ENCODE peak calls at places on chromosomes 7 and 10, in six cellular contexts. S is lower lobe of right lung, W is GM12864, R is choroid plexus epithelial cell, U is upper lobe of left lung, I is AG04450. M is an unnamed sample.

GRCh38 chr10:113879691-113880090 is 25.2 kb downstream of the NHLRC2 start:
- DNase-seq in S (no peak), W (no peak), R (no peak), U (no peak), I (no peak), M (peak; percentile 22)

GRCh38 chr10:97640868-97641811 is 669 bp downstream of the PI4K2A start:
- DNase-seq in S (peak; percentile 67), W (no peak), R (peak; percentile 52), U (peak; percentile 37), I (peak; percentile 24), M (peak; percentile 51)

GRCh38 chr10:89465196-89465595 is 50.8 kb downstream of the IFIT5 start:
- DNase-seq in S (no peak), W (no peak), R (peak; percentile 52), U (no peak), I (no peak), M (no peak)

GRCh38 chr7:80905334-80905733 is 13.5 kb downstream of the SEMA3C start:
- DNase-seq in S (no peak), W (no peak), R (no peak), U (no peak), I (no peak), M (no peak)

GRCh38 chr10:22294694-22295093 is 21.5 kb upstream of the COMMD3 start:
- DNase-seq in S (no peak), W (no peak), R (no peak), U (no peak), I (no peak), M (no peak)

GRCh38 chr10:83539528-83540308 is 599.6 kb upstream of the GHITM start:
- DNase-seq in S (no peak), W (no peak), R (peak; percentile 16), U (no peak), I (no peak), M (no peak)

GRCh38 chr7:636396-636795 is 90.1 kb upstream of the DNAAF5 start:
- DNase-seq in S (no peak), W (no peak), R (peak; percentile 38), U (no peak), I (no peak), M (peak; percentile 56)

GRCh38 chr10:43401627-43402026 is 7.4 kb downstream of the HNRNPF start:
- DNase-seq in S (no peak), W (no peak), R (no peak), U (no peak), I (no peak), M (no peak)

GRCh38 chr10:117994771-117995170 is 52.0 kb downstream of the RAB11FIP2 start:
- DNase-seq in S (no peak), W (no peak), R (no peak), U (no peak), I (no peak), M (no peak)

GRCh38 chr10:31458974-31459373 is 140.0 kb downstream of the ZEB1 start:
- DNase-seq in S (no peak), W (no peak), R (no peak), U (no peak), I (no peak), M (no peak)

GRCh38 chr7:102306916-102307677 is 20.4 kb downstream of the SH2B2 start:
- DNase-seq in S (peak; percentile 85), W (peak; percentile 93), R (peak; percentile 66), U (peak; percentile 63), I (peak; percentile 21), M (peak; percentile 79)

GRCh38 chr10:47366731-47367460 is 17.2 kb downstream of the ZNF488 start:
- DNase-seq in S (no peak), W (no peak), R (no peak), U (no peak), I (no peak), M (no peak)

GRCh38 chr10:86798636-86799035 is 42.2 kb downstream of the BMPR1A start:
- DNase-seq in S (no peak), W (peak; percentile 54), R (peak; percentile 62), U (no peak), I (no peak), M (peak; percentile 19)

GRCh38 chr7:80827238-80827633 is 91.6 kb downstream of the SEMA3C start:
- DNase-seq in S (no peak), W (no peak), R (peak; percentile 80), U (no peak), I (no peak), M (no peak)

GRCh38 chr7:81233208-81233940 is 314.5 kb upstream of the SEMA3C start:
- DNase-seq in S (no peak), W (no peak), R (no peak), U (no peak), I (no peak), M (no peak)

GRCh38 chr7:133361806-133362205 is 108.9 kb downstream of the EXOC4 start:
- DNase-seq in S (no peak), W (no peak), R (no peak), U (no peak), I (no peak), M (no peak)

GRCh38 chr7:87870471-87870870 is 5.7 kb downstream of the SLC25A40 start:
- DNase-seq in S (no peak), W (no peak), R (no peak), U (no peak), I (no peak), M (no peak)

GRCh38 chr7:134886353-134887057 is 99.8 kb upstream of the AGBL3 start:
- DNase-seq in S (no peak), W (no peak), R (peak; percentile 86), U (no peak), I (no peak), M (no peak)

GRCh38 chr10:69217119-69217754 is 2.9 kb upstream of the HKDC1 start:
- DNase-seq in S (no peak), W (no peak), R (peak; percentile 81), U (no peak), I (peak; percentile 32), M (no peak)

GRCh38 chr7:129825005-129825553 is 127.7 kb downstream of the UBE2H start:
- DNase-seq in S (peak; percentile 77), W (no peak), R (peak; percentile 46), U (peak; percentile 61), I (no peak), M (peak; percentile 62)
- TF ChIP-seq CTCF in S (no peak), W (peak; percentile 55), R (peak; percentile 56), U (no peak), I (peak; percentile 42), M (peak; percentile 14)

GRCh38 chr10:59672150-59672875 is 37.3 kb downstream of the SLC16A9 start:
- DNase-seq in S (no peak), W (no peak), R (no peak), U (no peak), I (no peak), M (no peak)

GRCh38 chr10:59678884-59679301 is 30.8 kb downstream of the SLC16A9 start:
- DNase-seq in S (no peak), W (peak; percentile 26), R (no peak), U (peak; percentile 34), I (no peak), M (peak; percentile 35)

GRCh38 chr10:59674211-59674836 is 35.3 kb downstream of the SLC16A9 start:
- DNase-seq in S (no peak), W (no peak), R (peak; percentile 35), U (no peak), I (no peak), M (no peak)

GRCh38 chr10:59677253-59677831 is 32.3 kb downstream of the SLC16A9 start:
- DNase-seq in S (no peak), W (no peak), R (no peak), U (no peak), I (no peak), M (no peak)

DNA sequence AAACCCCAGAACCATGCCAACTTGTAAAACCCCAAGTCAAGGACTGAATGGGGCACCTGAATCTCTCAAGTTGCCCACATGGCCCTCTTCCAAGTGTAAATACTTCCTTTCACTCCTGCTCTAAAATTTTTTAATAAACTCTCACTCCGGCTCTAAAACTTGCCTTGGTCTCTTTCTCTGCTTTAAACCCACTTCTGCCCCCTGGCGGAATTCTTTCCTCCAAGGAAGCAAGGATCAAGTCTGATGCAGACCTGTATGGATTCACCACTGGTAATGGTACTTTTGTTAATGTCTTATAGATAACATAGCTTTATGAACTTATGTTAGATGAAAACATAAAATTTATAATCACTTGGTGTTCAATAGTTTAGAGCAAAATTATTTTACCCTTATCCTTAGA is 33.8 kb downstream of the SLC16A9 start:
- DNase-seq in S (no peak), W (no peak), R (no peak), U (no peak), I (no peak), M (no peak)
- TF ChIP-seq CTCF in S (no peak), W (peak; percentile 24), R (peak; percentile 24), U (no peak), I (no peak), M (no peak)

GRCh38 chr10:132163278-132163765 is 23.4 kb upstream of the DPYSL4 start:
- DNase-seq in S (peak; percentile 50), W (no peak), R (no peak), U (no peak), I (no peak), M (peak; percentile 73)
- TF ChIP-seq CTCF in S (no peak), W (peak; percentile 39), R (no peak), U (no peak), I (peak; percentile 7), M (no peak)

GRCh38 chr7:2785071-2785500 is 59.0 kb downstream of the GNA12 start:
- DNase-seq in S (no peak), W (peak; percentile 12), R (peak; percentile 65), U (no peak), I (no peak), M (peak; percentile 71)

GRCh38 chr7:2782565-2782964 is 61.5 kb downstream of the GNA12 start:
- DNase-seq in S (no peak), W (no peak), R (no peak), U (no peak), I (no peak), M (no peak)

GRCh38 chr7:2791390-2791789 is 52.7 kb downstream of the GNA12 start:
- DNase-seq in S (no peak), W (no peak), R (no peak), U (no peak), I (no peak), M (no peak)

GRCh38 chr7:2787251-2787968 is 56.7 kb downstream of the GNA12 start:
- DNase-seq in S (no peak), W (no peak), R (no peak), U (no peak), I (no peak), M (no peak)

GRCh38 chr7:2786607-2787116 is 57.4 kb downstream of the GNA12 start:
- DNase-seq in S (no peak), W (no peak), R (no peak), U (no peak), I (no peak), M (no peak)
- TF ChIP-seq CTCF in S (no peak), W (no peak), R (no peak), U (no peak), I (no peak), M (no peak)

GRCh38 chr7:91291902-91292301 is 27.7 kb downstream of the FZD1 start:
- DNase-seq in S (no peak), W (no peak), R (no peak), U (no peak), I (no peak), M (no peak)
- TF ChIP-seq CTCF in S (no peak), W (no peak), R (peak; percentile 7), U (no peak), I (no peak), M (no peak)

DNA sequence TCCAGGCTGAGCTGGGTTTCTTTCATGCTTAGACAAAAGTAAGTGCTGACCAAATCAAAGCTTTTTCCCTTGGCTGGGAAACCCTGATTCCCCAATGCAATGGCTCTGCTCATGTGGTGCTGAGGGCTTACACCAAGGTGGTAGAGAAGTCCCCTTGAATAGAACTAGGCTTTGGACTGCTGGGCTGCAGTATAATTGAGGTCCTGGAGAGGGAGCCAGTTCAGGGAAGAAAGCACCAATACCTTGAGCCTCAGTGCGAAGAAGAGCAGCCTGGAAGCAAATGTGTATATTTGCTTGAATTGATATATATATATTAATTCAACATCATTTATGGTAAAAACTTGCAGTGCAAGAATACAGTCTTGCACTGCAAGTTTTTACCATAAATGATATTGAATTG is 391.1 kb downstream of the RPS24 start:
- DNase-seq in S (no peak), W (no peak), R (peak; percentile 47), U (no peak), I (no peak), M (no peak)
- TF ChIP-seq CTCF in S (peak; percentile 15), W (peak; percentile 45), R (peak; percentile 64), U (no peak), I (peak; percentile 32), M (no peak)